ENCODE peak calls at places on chromosomes 11 and 22, in six cellular contexts. M is kidney, Z is neuronal stem cell, V is colonic mucosa, L is GM23248, G is HCT116. I is an unnamed sample.

GRCh38 chr11:87740513-87740912 is 434.7 kb downstream of the RAB38 start:
- DNase-seq in M (no peak), Z (no peak), V (no peak), L (no peak), G (no peak), I (no peak)

GRCh38 chr11:124115782-124116616 is 749 bp downstream of the VWA5A start:
- DNase-seq in M (peak; percentile 72), Z (no peak), V (peak; percentile 50), L (no peak), G (no peak), I (peak; percentile 30)

GRCh38 chr11:94199367-94200130 is 70.9 kb downstream of the PANX1 start:
- DNase-seq in M (no peak), Z (no peak), V (no peak), L (peak; percentile 43), G (no peak), I (no peak)

GRCh38 chr11:47241740-47242400 is 6.7 kb downstream of the ACP2 start:
- DNase-seq in M (no peak), Z (no peak), V (no peak), L (peak; percentile 91), G (no peak), I (no peak)

GRCh38 chr11:78714539-78714938 is 139.9 kb upstream of the NARS2 start:
- DNase-seq in M (no peak), Z (no peak), V (peak; percentile 19), L (no peak), G (no peak), I (no peak)

GRCh38 chr11:113578164-113578455 is 102.9 kb upstream of the DRD2 start:
- DNase-seq in M (no peak), Z (no peak), V (no peak), L (no peak), G (no peak), I (peak; percentile 40)

GRCh38 chr11:1425006-1425405 is 35.3 kb downstream of the BRSK2 start:
- DNase-seq in M (no peak), Z (no peak), V (no peak), L (no peak), G (no peak), I (no peak)

GRCh38 chr11:115787302-115787701 is 283.1 kb upstream of the CADM1 start:
- DNase-seq in M (no peak), Z (no peak), V (no peak), L (no peak), G (no peak), I (no peak)

GRCh38 chr11:15988693-15989231 is 367.6 kb downstream of the SOX6 start:
- DNase-seq in M (no peak), Z (no peak), V (no peak), L (no peak), G (peak; percentile 19), I (peak; percentile 74)

GRCh38 chr11:25981998-25982397 is 349.9 kb upstream of the ANO3 start:
- DNase-seq in M (no peak), Z (peak; percentile 44), V (peak; percentile 18), L (peak; percentile 80), G (no peak), I (peak; percentile 65)

GRCh38 chr11:48210052-48210451 is 6.6 kb upstream of the OR4B1 start:
- DNase-seq in M (no peak), Z (no peak), V (no peak), L (peak; percentile 40), G (no peak), I (no peak)

GRCh38 chr11:106670069-106670468 is 348.2 kb downstream of the GUCY1A2 start:
- DNase-seq in M (no peak), Z (no peak), V (no peak), L (no peak), G (no peak), I (no peak)

GRCh38 chr11:112172362-112172994 is 2.8 kb upstream of the BCO2 start:
- DNase-seq in M (no peak), Z (no peak), V (no peak), L (peak; percentile 86), G (no peak), I (no peak)

GRCh38 chr11:106321601-106322000 is 244.1 kb downstream of the AASDHPPT start:
- DNase-seq in M (no peak), Z (no peak), V (no peak), L (no peak), G (no peak), I (no peak)

GRCh38 chr11:38538866-38539651 is 1941.0 kb upstream of the RAG2 start:
- DNase-seq in M (no peak), Z (no peak), V (no peak), L (no peak), G (no peak), I (no peak)

GRCh38 chr11:93532285-93532789 is 10.9 kb downstream of the SMCO4 start:
- DNase-seq in M (no peak), Z (no peak), V (no peak), L (peak; percentile 37), G (no peak), I (no peak)

GRCh38 chr22:50582562-50583293 is at the start of gene CHKB:
- DNase-seq in M (peak; percentile 100), Z (peak; percentile 99), V (peak; percentile 98), L (peak; percentile 100), G (peak; percentile 91), I (peak; percentile 100)

GRCh38 chr11:7900686-7901085 is 30.4 kb downstream of the OR10A6 start:
- DNase-seq in M (no peak), Z (no peak), V (peak; percentile 36), L (no peak), G (no peak), I (no peak)

GRCh38 chr22:18060646-18061620 is 16.9 kb upstream of the PEX26 start:
- DNase-seq in M (peak; percentile 77), Z (no peak), V (peak; percentile 50), L (peak; percentile 88), G (no peak), I (no peak)

GRCh38 chr11:2202071-2202899 is 30.7 kb upstream of the TH start:
- DNase-seq in M (peak; percentile 97), Z (no peak), V (peak; percentile 85), L (no peak), G (no peak), I (no peak)

GRCh38 chr11:66676931-66677598 is 622 bp downstream of the RBM4B start:
- DNase-seq in M (no peak), Z (no peak), V (no peak), L (peak; percentile 49), G (no peak), I (no peak)

GRCh38 chr22:47929073-47929472 is 1166.6 kb downstream of the TBC1D22A start:
- DNase-seq in M (no peak), Z (no peak), V (no peak), L (no peak), G (no peak), I (no peak)

GRCh38 chr22:30094804-30095203 is 14.5 kb downstream of the HORMAD2 start:
- DNase-seq in M (no peak), Z (no peak), V (no peak), L (no peak), G (no peak), I (no peak)

GRCh38 chr11:130162733-130163132 is 3.2 kb downstream of the ST14 start:
- DNase-seq in M (no peak), Z (no peak), V (peak; percentile 51), L (peak; percentile 68), G (no peak), I (no peak)

GRCh38 chr11:1888811-1889526 is 2.7 kb downstream of the PRR33 start:
- DNase-seq in M (peak; percentile 86), Z (no peak), V (no peak), L (no peak), G (no peak), I (no peak)

GRCh38 chr22:33578752-33579151 is 341.5 kb downstream of the LARGE1 start:
- DNase-seq in M (no peak), Z (no peak), V (no peak), L (no peak), G (no peak), I (no peak)

GRCh38 chr11:8917157-8917820 is 6.3 kb downstream of the AKIP1 start:
- DNase-seq in M (no peak), Z (peak; percentile 57), V (no peak), L (peak; percentile 86), G (no peak), I (peak; percentile 79)

GRCh38 chr11:8910662-8911039 is 338 bp upstream of the AKIP1 start:
- DNase-seq in M (no peak), Z (no peak), V (no peak), L (no peak), G (no peak), I (no peak)

GRCh38 chr11:8911040-8911823 is at the start of gene AKIP1:
- DNase-seq in M (peak; percentile 99), Z (peak; percentile 98), V (peak; percentile 96), L (peak; percentile 96), G (peak; percentile 83), I (peak; percentile 100)

GRCh38 chr11:8914661-8915018 is 3.7 kb downstream of the AKIP1 start:
- DNase-seq in M (no peak), Z (no peak), V (no peak), L (no peak), G (no peak), I (no peak)

DNA sequence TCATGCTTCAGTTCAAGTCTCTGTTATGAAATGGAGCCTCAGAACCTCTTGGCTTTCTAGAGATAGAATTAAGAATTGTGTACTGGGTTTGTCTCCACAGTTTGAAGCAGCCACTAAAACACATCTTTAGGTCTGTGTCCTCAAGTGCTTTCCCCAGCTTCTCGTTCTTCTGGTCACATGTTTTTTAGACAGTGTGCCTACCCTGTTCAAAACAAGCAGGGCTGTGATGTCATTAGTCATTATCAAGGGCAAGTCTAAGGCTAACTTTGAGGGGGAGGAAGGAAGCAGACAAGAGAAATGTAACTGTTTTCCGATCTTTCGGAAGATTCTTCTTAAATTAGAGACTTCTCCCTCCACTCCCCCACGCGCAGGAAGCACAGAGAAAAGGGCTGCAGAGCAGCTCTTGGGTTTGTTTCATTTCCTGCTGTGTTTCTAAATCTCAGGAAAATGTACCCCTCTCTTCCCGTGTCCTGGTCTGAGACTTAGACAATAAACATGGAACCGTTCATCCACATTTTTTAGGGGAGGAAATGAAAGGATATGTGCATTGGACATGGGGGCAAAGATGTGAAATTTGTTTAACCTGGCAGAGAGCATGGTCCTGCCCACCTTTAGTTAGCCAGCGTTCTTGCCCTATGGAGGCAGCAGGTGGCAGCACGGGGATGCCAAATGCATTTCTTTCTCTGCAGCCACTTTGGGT is 3.1 kb downstream of the AKIP1 start:
- DNase-seq in M (no peak), Z (peak; percentile 27), V (no peak), L (peak; percentile 59), G (no peak), I (peak; percentile 64)
- H3K9ac ChIP-seq in M (no peak overlapping the region), Z (no peak overlapping the region), V (no peak overlapping the region), L (peak overlapping the region; percentile 18), G (no peak overlapping the region), I (no peak overlapping the region)

DNA sequence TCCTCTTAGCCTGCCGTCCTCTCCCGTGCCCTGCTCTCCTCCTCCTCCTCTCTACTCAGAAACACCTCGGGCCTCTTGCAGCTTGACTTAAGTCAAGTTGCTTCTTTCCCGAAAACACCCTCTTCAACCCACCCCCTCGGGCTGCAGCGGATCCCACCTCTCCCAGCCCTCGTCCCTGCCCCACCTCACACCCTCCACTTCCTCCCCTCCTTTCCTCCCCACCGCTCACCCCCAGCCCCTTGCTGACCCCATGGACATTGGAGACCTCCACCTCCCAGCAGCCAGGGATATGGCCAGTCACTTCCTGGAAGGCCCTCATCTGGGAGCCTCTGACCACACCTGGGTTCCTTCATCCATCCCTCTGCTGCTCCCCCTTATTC is 8.5 kb upstream of the CYTH4 start:
- DNase-seq in M (no peak), Z (no peak), V (no peak), L (no peak), G (no peak), I (no peak)
- H3K9ac ChIP-seq in M (no peak overlapping the region), Z (no peak overlapping the region), V (no peak overlapping the region), L (no peak overlapping the region), G (no peak overlapping the region), I (no peak overlapping the region)

GRCh38 chr22:40043086-40043485 is 48.3 kb downstream of the FAM83F start:
- DNase-seq in M (no peak), Z (no peak), V (no peak), L (peak; percentile 81), G (no peak), I (no peak)
- H3K9ac ChIP-seq in M (no peak overlapping the region), Z (no peak overlapping the region), V (no peak overlapping the region), L (peak overlapping the region; percentile 86), G (no peak overlapping the region), I (no peak overlapping the region)

GRCh38 chr11:45145421-45146071 is 893 bp upstream of the PRDM11 start:
- DNase-seq in M (peak; percentile 82), Z (peak; percentile 71), V (peak; percentile 64), L (peak; percentile 53), G (no peak), I (peak; percentile 90)
- H3K9ac ChIP-seq in M (peak overlapping the region; percentile 56), Z (no peak overlapping the region), V (no peak overlapping the region), L (peak overlapping the region; percentile 95), G (peak overlapping the region; percentile 87), I (no peak overlapping the region)

I was measured in neural progenitor cell.